ENCODE peak calls at places on chromosome 7, in four cellular contexts. T is RWPE2, I is transverse colon, K is nucleus accumbens. A is an unnamed sample.

GRCh38 chr7:138001529-138002095 is at the start of gene CREB3L2:
- DNase-seq in K (no peak), I (peak), T (peak), A (peak)

GRCh38 chr7:76352193-76352592 is 6.6 kb downstream of the YWHAG start:
- DNase-seq in K (peak), I (no peak), T (no peak), A (no peak)

GRCh38 chr7:25028370-25028971 is 48.5 kb upstream of the OSBPL3 start:
- DNase-seq in I (no peak), K (no peak), T (peak), A (no peak)

GRCh38 chr7:121696954-121697353 is 176.0 kb upstream of the PTPRZ1 start:
- DNase-seq in I (no peak), T (no peak), K (no peak), A (no peak)

GRCh38 chr7:17638727-17639126 is 301.6 kb downstream of the SNX13 start:
- DNase-seq in T (peak), I (no peak), K (peak), A (no peak)

GRCh38 chr7:38801786-38802185 is 107.2 kb downstream of the VPS41 start:
- DNase-seq in T (no peak), K (no peak), I (no peak), A (no peak)

GRCh38 chr7:985915-986741 is 3.1 kb downstream of the CYP2W1 start:
- DNase-seq in T (no peak), I (no peak), K (no peak), A (no peak)

GRCh38 chr7:150986099-150986512 is 4.7 kb upstream of the NOS3 start:
- DNase-seq in K (peak), T (no peak), I (peak), A (no peak)

GRCh38 chr7:117285821-117286220 is 37.0 kb downstream of the WNT2 start:
- DNase-seq in I (no peak), K (no peak), T (no peak), A (no peak)

GRCh38 chr7:127961787-127962463 is 69.3 kb downstream of the LRRC4 start:
- DNase-seq in T (no peak), K (no peak), I (no peak), A (no peak)

GRCh38 chr7:71132521-71133231 is 732 bp downstream of the GALNT17 start:
- DNase-seq in K (no peak), T (no peak), I (no peak), A (no peak)

GRCh38 chr7:131335639-131336400 is 8.1 kb downstream of the MKLN1 start:
- DNase-seq in I (no peak), T (no peak), K (no peak), A (no peak)

GRCh38 chr7:5183155-5183554 is 6.9 kb upstream of the WIPI2 start:
- DNase-seq in I (no peak), K (no peak), T (no peak), A (no peak)

GRCh38 chr7:143434660-143435059 is 8.6 kb upstream of the TAS2R60 start:
- DNase-seq in K (no peak), T (no peak), I (peak), A (no peak)

GRCh38 chr7:71783779-71784178 is 628.4 kb downstream of the CALN1 start:
- DNase-seq in K (no peak), T (no peak), I (no peak), A (no peak)

GRCh38 chr7:107151538-107151937 is 17.3 kb upstream of the HBP1 start:
- DNase-seq in I (no peak), K (no peak), T (no peak), A (no peak)

GRCh38 chr7:105794741-105795729 is 81.4 kb downstream of the ATXN7L1 start:
- DNase-seq in K (no peak), T (no peak), I (no peak), A (no peak)

GRCh38 chr7:105782391-105783063 is 93.9 kb downstream of the ATXN7L1 start:
- DNase-seq in I (no peak), K (no peak), T (no peak), A (no peak)

GRCh38 chr7:98119257-98119918 is 12.7 kb downstream of the LMTK2 start:
- DNase-seq in K (no peak), I (no peak), T (no peak), A (no peak)

GRCh38 chr7:2641406-2642393 is 9.9 kb downstream of the TTYH3 start:
- DNase-seq in T (no peak), K (peak), I (peak), A (no peak)

GRCh38 chr7:43652364-43652763 is 69.5 kb downstream of the STK17A start:
- DNase-seq in T (no peak), K (no peak), I (no peak), A (no peak)

GRCh38 chr7:127514499-127514898 is 70.9 kb downstream of the GCC1 start:
- DNase-seq in I (no peak), T (no peak), K (no peak), A (no peak)

GRCh38 chr7:42115795-42116194 is 121.2 kb downstream of the GLI3 start:
- DNase-seq in T (no peak), I (no peak), K (no peak), A (no peak)

GRCh38 chr7:27920281-27920946 is 180.5 kb downstream of the TAX1BP1 start:
- DNase-seq in I (no peak), K (no peak), T (no peak), A (no peak)

GRCh38 chr7:55420535-55420934 is 55.4 kb downstream of the LANCL2 start:
- DNase-seq in I (no peak), K (no peak), T (no peak), A (no peak)

GRCh38 chr7:72152171-72153131 is 259.7 kb downstream of the CALN1 start:
- DNase-seq in T (no peak), I (no peak), K (peak), A (no peak)

GRCh38 chr7:1693991-1694524 is 24.0 kb downstream of the ELFN1 start:
- DNase-seq in I (no peak), T (peak), K (peak), A (no peak)

GRCh38 chr7:2019693-2020511 is 212.8 kb downstream of the MAD1L1 start:
- DNase-seq in I (peak), T (peak), K (no peak), A (no peak)

GRCh38 chr7:18756378-18757050 is 261.0 kb downstream of the HDAC9 start:
- DNase-seq in T (no peak), I (no peak), K (no peak), A (no peak)

GRCh38 chr7:155533120-155533826 is 13.1 kb downstream of the CNPY1 start:
- DNase-seq in I (no peak), K (no peak), T (peak), A (no peak)

A was measured in activated gamma-delta T cell treated with anti-CD3 and anti-CD28 coated beads, Interleukin-2, amount 50 U/mL, for 16 hours.